ENCODE peak calls at places on chromosomes 1 and 21, in six cellular contexts. W, I, P, U, M and D are unnamed samples.

GRCh38 chr1:145895471-145895870 is 9.8 kb upstream of the ANKRD35 start:
- DNase-seq in I (no peak), U (no peak), W (no peak), P (no peak), M (no peak), D (no peak)

GRCh38 chr1:29524285-29525065 is 288.2 kb downstream of the PTPRU start:
- DNase-seq in U (no peak), P (no peak), I (no peak), M (no peak), W (peak; percentile 28), D (no peak)

GRCh38 chr21:15631342-15631741 is 98.4 kb upstream of the USP25 start:
- DNase-seq in W (no peak), U (no peak), I (no peak), P (peak; percentile 4), M (peak; percentile 38), D (no peak)

GRCh38 chr1:2392686-2393085 is 1.0 kb downstream of the RER1 start:
- DNase-seq in I (no peak), P (no peak), U (no peak), W (no peak), M (no peak), D (no peak)

GRCh38 chr1:36258960-36259344 is 34.7 kb downstream of the THRAP3 start:
- DNase-seq in W (no peak), P (no peak), M (no peak), U (no peak), I (no peak), D (no peak)

GRCh38 chr1:239717097-239718051 is 331.0 kb downstream of the CHRM3 start:
- DNase-seq in M (no peak), I (peak; percentile 23), U (no peak), P (no peak), W (no peak), D (peak; percentile 47)

GRCh38 chr1:205701405-205701804 is 21.1 kb upstream of the SLC45A3 start:
- DNase-seq in U (no peak), M (no peak), W (no peak), I (no peak), P (no peak), D (no peak)

GRCh38 chr1:18954270-18955071 is 2.0 kb downstream of the IFFO2 start:
- DNase-seq in U (no peak), M (peak; percentile 69), W (no peak), I (no peak), P (no peak), D (no peak)

GRCh38 chr1:211705439-211706205 is 30.2 kb upstream of the NEK2 start:
- DNase-seq in P (no peak), M (no peak), U (no peak), I (no peak), W (no peak), D (no peak)

GRCh38 chr1:94335950-94336349 is 82.2 kb upstream of the ABCD3 start:
- DNase-seq in U (peak; percentile 93), P (peak; percentile 18), I (peak; percentile 51), W (no peak), M (peak; percentile 94), D (peak; percentile 69)

GRCh38 chr1:224502459-224503160 is 68.0 kb upstream of the WDR26 start:
- DNase-seq in P (no peak), I (peak; percentile 41), U (no peak), W (no peak), M (peak; percentile 23), D (peak; percentile 63)

GRCh38 chr1:226891846-226892533 is 21.6 kb downstream of the PSEN2 start:
- DNase-seq in W (no peak), M (peak; percentile 65), I (no peak), P (no peak), U (no peak), D (no peak)

GRCh38 chr1:84907095-84907827 is 14.3 kb upstream of the LPAR3 start:
- DNase-seq in M (no peak), P (no peak), U (no peak), W (peak; percentile 54), I (no peak), D (no peak)

GRCh38 chr1:8817413-8818324 is at the start of gene RERE:
- DNase-seq in P (peak; percentile 94), I (peak; percentile 100), M (peak; percentile 95), W (peak; percentile 99), U (peak; percentile 78), D (peak; percentile 94)

GRCh38 chr1:225918280-225918679 is 5.8 kb downstream of the PYCR2 start:
- DNase-seq in U (no peak), I (no peak), W (no peak), P (no peak), M (no peak), D (no peak)

GRCh38 chr1:218344814-218345672 is at the start of gene TGFB2:
- DNase-seq in W (no peak), M (peak; percentile 93), P (peak; percentile 55), U (no peak), I (no peak), D (peak; percentile 58)

GRCh38 chr1:60052634-60053033 is 20.9 kb downstream of the C1orf87 start:
- DNase-seq in M (no peak), I (peak; percentile 56), P (no peak), U (no peak), W (no peak), D (no peak)
- H3K4me3 ChIP-seq in M (no peak overlapping the region), I (no peak overlapping the region), P (no peak overlapping the region), U (no peak overlapping the region), W (no peak overlapping the region), D (no peak overlapping the region)

DNA sequence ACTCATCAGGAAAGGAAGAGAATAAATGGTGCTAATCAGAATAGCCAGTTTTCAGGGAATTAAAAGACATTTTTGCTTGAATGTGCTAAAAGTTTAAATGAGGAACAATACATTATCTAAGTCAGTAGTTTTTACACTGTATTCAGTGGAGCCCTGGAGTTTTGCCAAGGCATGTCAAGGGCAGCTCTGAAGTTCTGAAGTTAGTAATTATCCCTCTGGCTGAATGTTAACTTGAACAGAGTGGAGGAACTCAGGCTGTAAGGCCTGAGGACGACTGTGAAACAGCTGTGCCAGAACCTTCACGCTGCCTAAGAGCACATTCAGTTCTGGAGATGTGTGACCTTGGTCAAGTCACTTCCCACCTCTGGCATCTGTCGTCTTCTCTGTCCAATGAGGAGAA is 68.1 kb downstream of the EDEM3 start:
- DNase-seq in P (no peak), U (no peak), M (peak; percentile 13), I (no peak), W (no peak), D (no peak)
- TF ChIP-seq MAX in P (no peak), U (no peak), M (no peak), I (no peak), W (no peak), D (no peak)

GRCh38 chr1:109878531-109878930 is 32.1 kb upstream of the CSF1 start:
- DNase-seq in M (no peak), U (no peak), I (no peak), P (no peak), W (no peak), D (no peak)
- TF ChIP-seq CTCF in M (no peak), U (no peak), I (no peak), P (no peak), W (no peak), D (no peak)

DNA sequence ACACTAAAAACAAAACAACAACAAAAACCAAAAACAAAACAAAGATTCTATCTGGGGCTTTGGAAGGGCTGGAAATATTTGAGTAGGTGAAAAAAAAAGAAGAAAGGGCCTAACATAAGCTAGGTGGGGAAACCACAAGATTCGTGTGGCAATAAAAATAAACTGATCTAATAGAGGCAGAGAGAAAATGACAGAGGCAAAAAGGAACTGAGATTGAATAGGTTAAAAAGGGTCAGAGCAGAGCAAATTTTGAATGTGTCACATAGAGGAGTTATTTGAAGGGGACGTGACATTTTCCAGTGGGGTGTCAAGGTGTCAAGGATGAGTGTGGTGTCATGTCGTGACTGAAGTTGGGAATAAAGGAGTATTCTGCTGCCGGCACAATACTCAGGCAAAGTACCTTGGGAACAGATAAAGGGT is 65.2 kb upstream of the RALGPS2 start:
- DNase-seq in I (no peak), U (no peak), P (no peak), W (no peak), M (no peak), D (no peak)
- H3K4me3 ChIP-seq in I (no peak overlapping the region), U (no peak overlapping the region), P (no peak overlapping the region), W (no peak overlapping the region), M (no peak overlapping the region), D (no peak overlapping the region)

DNA sequence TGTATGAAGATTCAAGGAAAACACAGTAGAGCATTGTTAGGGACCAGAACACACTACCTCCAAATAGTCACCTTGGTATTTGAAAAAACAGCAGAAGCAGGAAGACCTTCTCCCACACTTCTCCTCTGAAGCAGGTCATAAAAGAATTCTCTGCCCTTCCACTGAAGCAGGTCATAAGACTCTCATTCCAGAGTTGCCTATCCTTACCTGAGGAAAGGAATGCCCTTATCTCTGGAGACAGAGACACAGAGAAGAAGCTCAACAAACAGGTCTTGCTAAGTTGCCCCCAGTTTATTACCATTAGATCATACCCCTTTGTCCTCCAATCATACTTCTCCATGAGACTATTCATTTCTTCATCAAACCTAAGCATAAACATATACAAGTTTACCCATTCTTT is 225.8 kb upstream of the TNR start:
- DNase-seq in W (no peak), I (no peak), P (no peak), U (no peak), M (no peak), D (no peak)
- TF ChIP-seq MAX in W (no peak), I (no peak), P (no peak), U (no peak), M (no peak), D (no peak)